ENCODE peak calls at places on chromosomes 4 and X, in four cellular contexts. Y is PC-3, L is AG04450, T is astrocyte. Q is an unnamed sample.

GRCh38 chrX:102712967-102713677 is 874 bp downstream of the GPRASP2 start:
- DNase-seq in L (no peak), Y (peak; percentile 66), T (peak; percentile 36), Q (peak; percentile 72)

GRCh38 chr4:36280555-36280954 is 861 bp upstream of the DTHD1 start:
- DNase-seq in L (no peak), Y (no peak), T (no peak), Q (no peak)

GRCh38 chr4:136690363-136690762 is 841.9 kb downstream of the PCDH18 start:
- DNase-seq in T (peak; percentile 10), L (no peak), Y (peak; percentile 34), Q (no peak)

GRCh38 chr4:3527101-3527913 is 4.9 kb downstream of the LRPAP1 start:
- DNase-seq in L (no peak), T (no peak), Y (no peak), Q (no peak)

GRCh38 chr4:92231511-92231910 is 72.3 kb upstream of the GRID2 start:
- DNase-seq in Y (peak; percentile 71), L (no peak), T (no peak), Q (no peak)

GRCh38 chr4:182855312-182855711 is 61.9 kb downstream of the DCTD start:
- DNase-seq in T (no peak), Y (no peak), L (no peak), Q (no peak)

GRCh38 chrX:72011734-72012133 is 101.1 kb downstream of the NHSL2 start:
- DNase-seq in T (no peak), Y (no peak), L (no peak), Q (no peak)

GRCh38 chr4:10296730-10297129 is 160.5 kb downstream of the ZNF518B start:
- DNase-seq in L (no peak), T (no peak), Y (no peak), Q (peak; percentile 57)

GRCh38 chr4:153246446-153247115 is 42.3 kb downstream of the TRIM2 start:
- DNase-seq in Y (no peak), L (no peak), T (no peak), Q (no peak)

GRCh38 chr4:4585012-4585670 is 43.3 kb upstream of the STX18 start:
- DNase-seq in Y (no peak), L (peak; percentile 51), T (peak; percentile 75), Q (peak; percentile 92)

GRCh38 chr4:69689530-69690111 is 36.6 kb upstream of the UGT2A1 start:
- DNase-seq in T (peak; percentile 4), L (peak; percentile 1), Y (peak; percentile 72), Q (peak; percentile 73)

GRCh38 chrX:22445880-22446279 is 173.2 kb downstream of the CBLL2 start:
- DNase-seq in Y (no peak), T (no peak), L (no peak), Q (no peak)

GRCh38 chr4:3306465-3306864 is 13.6 kb downstream of the RGS12 start:
- DNase-seq in L (no peak), Y (no peak), T (no peak), Q (no peak)

GRCh38 chr4:83906561-83906960 is 370.7 kb downstream of the GPAT3 start:
- DNase-seq in L (peak; percentile 3), Y (no peak), T (peak; percentile 31), Q (peak; percentile 65)

GRCh38 chr4:57109847-57110634 is at the start of gene IGFBP7:
- DNase-seq in L (no peak), T (no peak), Y (no peak), Q (peak; percentile 49)

GRCh38 chrX:111008126-111008525 is 87.9 kb upstream of the PAK3 start:
- DNase-seq in T (no peak), Y (no peak), L (no peak), Q (no peak)

GRCh38 chr4:65450899-65451298 is 219.4 kb downstream of the EPHA5 start:
- DNase-seq in Y (no peak), L (no peak), T (no peak), Q (no peak)

GRCh38 chrX:103613362-103613761 is 5.6 kb downstream of the TCEAL3 start:
- DNase-seq in Y (no peak), L (peak; percentile 10), T (no peak), Q (no peak)

GRCh38 chr4:101049549-101050001 is 297.8 kb downstream of the PPP3CA start:
- DNase-seq in T (no peak), Y (no peak), L (no peak), Q (no peak)

GRCh38 chr4:124633285-124633941 is 79.1 kb downstream of the ANKRD50 start:
- DNase-seq in Y (no peak), L (no peak), T (no peak), Q (no peak)

GRCh38 chrX:19350831-19351447 is 7.2 kb downstream of the PDHA1 start:
- DNase-seq in Y (no peak), T (no peak), L (no peak), Q (no peak)

GRCh38 chr4:20253799-20254409 is 2.2 kb downstream of the SLIT2 start:
- DNase-seq in L (no peak), T (peak; percentile 15), Y (peak; percentile 27), Q (peak; percentile 58)

GRCh38 chr4:17797808-17798207 is 12.7 kb downstream of the DCAF16 start:
- DNase-seq in T (no peak), Y (no peak), L (no peak), Q (no peak)

GRCh38 chr4:78131403-78131802 is 74.3 kb downstream of the FRAS1 start:
- DNase-seq in T (peak; percentile 57), Y (no peak), L (no peak), Q (peak; percentile 46)

GRCh38 chr4:144174401-144175067 is 34.0 kb upstream of the GYPA start:
- DNase-seq in T (peak; percentile 43), L (peak; percentile 32), Y (peak; percentile 81), Q (peak; percentile 84)

GRCh38 chrX:135977611-135978010 is 3.8 kb upstream of the MMGT1 start:
- DNase-seq in T (peak; percentile 37), L (peak; percentile 20), Y (peak; percentile 72), Q (no peak)

GRCh38 chrX:51614353-51614752 is 4.4 kb downstream of the CENPVL3 start:
- DNase-seq in T (peak; percentile 35), L (peak; percentile 4), Y (peak; percentile 61), Q (peak; percentile 70)

GRCh38 chr4:54473077-54473545 is 184.6 kb upstream of the KIT start:
- DNase-seq in L (no peak), Y (peak; percentile 28), T (no peak), Q (no peak)

GRCh38 chrX:123859409-123859827 is 435 bp upstream of the XIAP start:
- DNase-seq in Y (peak; percentile 72), L (no peak), T (no peak), Q (no peak)

GRCh38 chr4:17578482-17578891 is 1.5 kb downstream of the LAP3 start:
- DNase-seq in Y (peak; percentile 1), T (no peak), L (no peak), Q (peak; percentile 18)

GRCh38 chr4:23718435-23718834 is 171.4 kb downstream of the PPARGC1A start:
- DNase-seq in T (no peak), Y (no peak), L (no peak), Q (no peak)

GRCh38 chr4:6764976-6765620 is 17.4 kb upstream of the KIAA0232 start:
- DNase-seq in L (no peak), T (no peak), Y (no peak), Q (no peak)

GRCh38 chr4:6761540-6762243 is 20.8 kb upstream of the KIAA0232 start:
- DNase-seq in Y (no peak), L (no peak), T (no peak), Q (no peak)

GRCh38 chr4:6762244-6762615 is 20.3 kb upstream of the KIAA0232 start:
- DNase-seq in Y (no peak), T (peak; percentile 50), L (no peak), Q (no peak)

GRCh38 chr4:6765703-6766102 is 16.8 kb upstream of the KIAA0232 start:
- DNase-seq in Y (no peak), T (no peak), L (no peak), Q (no peak)

GRCh38 chr4:6763330-6763851 is 19.1 kb upstream of the KIAA0232 start:
- DNase-seq in T (no peak), Y (peak; percentile 90), L (no peak), Q (no peak)
- TF ChIP-seq CTCF in T (no peak), Y (peak; percentile 61), L (no peak), Q (no peak)

GRCh38 chr4:150942539-150942938 is 72.5 kb downstream of the LRBA start:
- DNase-seq in L (no peak), Y (no peak), T (peak; percentile 17), Q (no peak)
- H3K4me3 ChIP-seq in L (no peak overlapping the region), Y (no peak overlapping the region), T (no peak overlapping the region), Q (no peak overlapping the region)

GRCh38 chr4:114911141-114911540 is 202.3 kb downstream of the NDST4 start:
- DNase-seq in Y (no peak), L (no peak), T (peak; percentile 18), Q (no peak)

GRCh38 chr4:114905017-114905416 is 208.4 kb downstream of the NDST4 start:
- DNase-seq in T (no peak), Y (no peak), L (no peak), Q (no peak)

DNA sequence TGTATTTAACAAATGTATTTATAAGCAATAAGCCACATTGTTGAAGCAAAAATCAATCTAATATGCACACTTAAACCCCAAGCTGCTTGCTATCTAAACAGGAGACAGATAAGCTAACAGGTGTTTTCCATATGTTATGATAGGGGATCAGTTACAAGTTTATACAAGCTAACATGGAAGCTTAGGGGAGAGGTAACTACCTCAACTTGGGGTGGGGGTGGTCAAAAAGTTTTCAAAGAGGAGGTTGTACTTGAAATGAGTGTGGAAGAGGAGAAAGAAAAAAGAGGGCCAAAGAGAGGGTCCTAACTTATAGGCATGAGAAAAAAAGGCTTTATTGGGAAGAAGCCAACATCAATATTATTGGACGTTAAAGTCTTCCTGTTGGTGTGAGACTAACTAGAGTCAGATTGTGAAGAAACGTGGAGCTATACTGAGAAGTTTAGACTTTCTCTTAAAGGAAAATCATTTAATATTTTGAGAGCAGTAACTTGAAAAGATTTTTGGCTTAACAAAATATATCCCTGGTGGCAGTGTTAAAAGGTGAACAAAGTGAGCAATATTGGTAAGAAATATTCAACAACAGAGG is 205.8 kb downstream of the NDST4 start:
- DNase-seq in L (no peak), Y (no peak), T (no peak), Q (no peak)
- TF ChIP-seq CTCF in L (no peak), Y (no peak), T (no peak), Q (no peak)

GRCh38 chr4:184988611-184989010 is 29.7 kb upstream of the HELT start:
- DNase-seq in Y (no peak), L (no peak), T (no peak), Q (no peak)

GRCh38 chr4:184979461-184980124 is 38.7 kb upstream of the HELT start:
- DNase-seq in L (no peak), Y (no peak), T (no peak), Q (no peak)

GRCh38 chr4:184980261-184980660 is 38.0 kb upstream of the HELT start:
- DNase-seq in T (no peak), L (no peak), Y (peak; percentile 54), Q (no peak)

GRCh38 chr4:184987493-184988031 is 30.7 kb upstream of the HELT start:
- DNase-seq in L (no peak), T (no peak), Y (no peak), Q (no peak)

DNA sequence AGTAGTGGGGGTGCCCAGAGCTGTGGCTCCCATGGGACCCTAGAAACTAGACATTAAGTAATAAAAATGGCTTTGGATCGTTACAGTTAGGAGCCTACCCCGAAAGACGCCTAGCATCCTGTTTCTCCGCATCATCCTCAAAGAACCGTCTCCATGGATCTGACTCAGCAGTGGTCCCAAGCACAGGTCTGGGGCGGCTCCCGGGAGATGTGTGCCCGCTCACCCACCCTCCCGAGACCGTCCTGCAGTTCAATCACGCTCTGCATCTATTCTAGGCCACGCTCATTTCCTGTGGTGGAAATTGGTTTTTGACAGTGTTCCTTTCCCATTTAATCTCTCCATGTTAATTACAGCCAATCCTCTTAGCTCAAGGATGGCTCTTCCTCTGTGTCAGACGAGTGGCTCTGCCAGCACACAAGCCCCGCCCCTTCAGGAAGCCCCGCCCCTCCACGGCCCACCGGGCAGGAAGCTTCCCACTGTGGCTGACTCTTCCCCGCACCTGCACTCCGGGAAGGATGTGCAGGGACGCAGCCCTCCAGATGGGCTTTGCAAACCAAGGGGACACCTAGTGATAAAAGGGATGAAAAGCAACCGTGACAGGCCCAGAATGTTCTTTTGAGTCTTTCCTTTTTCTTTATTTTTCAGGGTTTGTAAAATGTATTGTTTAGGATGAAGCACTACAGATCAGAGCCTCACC is 34.5 kb upstream of the HELT start:
- DNase-seq in T (peak; percentile 5), Y (peak; percentile 70), L (no peak), Q (peak; percentile 43)
- H3K4me3 ChIP-seq in T (no peak overlapping the region), Y (no peak overlapping the region), L (no peak overlapping the region), Q (no peak overlapping the region)

Q was measured in fibroblast of the aortic adventitia.